ENCODE peak calls at places on chromosome 13, in four cellular contexts. E is vagina; T is body of pancreas; O is CD8-positive, alpha-beta memory T cell. S is an unnamed sample. For H3K4me1, the result is how much of the 10 kb centered on the place peaks cover.

GRCh38 chr13:30739646-30740642 is 4.6 kb downstream of the ALOX5AP start:
- DNase-seq in T (no peak), E (no peak), O (no peak), S (no peak)

GRCh38 chr13:113746143-113746525 is 12.9 kb upstream of the TMEM255B start:
- DNase-seq in O (no peak), T (no peak), E (no peak), S (no peak)

GRCh38 chr13:36706755-36707154 is 32.9 kb downstream of the SERTM1 start:
- DNase-seq in O (no peak), T (no peak), E (no peak), S (no peak)

GRCh38 chr13:74550039-74550438 is 415.8 kb upstream of the KLF12 start:
- DNase-seq in T (no peak), O (no peak), E (no peak), S (no peak)

GRCh38 chr13:48776396-48776795 is 122.7 kb downstream of the CYSLTR2 start:
- DNase-seq in O (no peak), E (no peak), T (no peak), S (no peak)

GRCh38 chr13:23618341-23618740 is 48.1 kb downstream of the TNFRSF19 start:
- DNase-seq in O (no peak), E (no peak), T (no peak), S (no peak)

GRCh38 chr13:79482271-79482970 is 1.5 kb downstream of the NDFIP2 start:
- DNase-seq in E (no peak), T (no peak), O (no peak), S (no peak)

GRCh38 chr13:40273173-40274000 is 393.1 kb downstream of the FOXO1 start:
- DNase-seq in O (no peak), E (no peak), T (no peak), S (no peak)

GRCh38 chr13:43272866-43273265 is 249.5 kb downstream of the DNAJC15 start:
- DNase-seq in O (no peak), E (no peak), T (no peak), S (no peak)

GRCh38 chr13:53941588-53942190 is 913.1 kb downstream of the OLFM4 start:
- DNase-seq in O (no peak), T (no peak), E (no peak), S (no peak)

GRCh38 chr13:53703371-53704080 is 674.9 kb downstream of the OLFM4 start:
- DNase-seq in T (no peak), O (no peak), E (no peak), S (no peak)

GRCh38 chr13:93951153-93951552 is 528.3 kb downstream of the DCT start:
- DNase-seq in T (no peak), E (no peak), O (no peak), S (no peak)

GRCh38 chr13:44158741-44159632 is 214.6 kb upstream of the SERP2 start:
- DNase-seq in O (no peak), T (no peak), E (no peak), S (peak)

GRCh38 chr13:80116107-80116506 is 224.8 kb downstream of the SPRY2 start:
- DNase-seq in T (no peak), O (no peak), E (no peak), S (no peak)

DNA sequence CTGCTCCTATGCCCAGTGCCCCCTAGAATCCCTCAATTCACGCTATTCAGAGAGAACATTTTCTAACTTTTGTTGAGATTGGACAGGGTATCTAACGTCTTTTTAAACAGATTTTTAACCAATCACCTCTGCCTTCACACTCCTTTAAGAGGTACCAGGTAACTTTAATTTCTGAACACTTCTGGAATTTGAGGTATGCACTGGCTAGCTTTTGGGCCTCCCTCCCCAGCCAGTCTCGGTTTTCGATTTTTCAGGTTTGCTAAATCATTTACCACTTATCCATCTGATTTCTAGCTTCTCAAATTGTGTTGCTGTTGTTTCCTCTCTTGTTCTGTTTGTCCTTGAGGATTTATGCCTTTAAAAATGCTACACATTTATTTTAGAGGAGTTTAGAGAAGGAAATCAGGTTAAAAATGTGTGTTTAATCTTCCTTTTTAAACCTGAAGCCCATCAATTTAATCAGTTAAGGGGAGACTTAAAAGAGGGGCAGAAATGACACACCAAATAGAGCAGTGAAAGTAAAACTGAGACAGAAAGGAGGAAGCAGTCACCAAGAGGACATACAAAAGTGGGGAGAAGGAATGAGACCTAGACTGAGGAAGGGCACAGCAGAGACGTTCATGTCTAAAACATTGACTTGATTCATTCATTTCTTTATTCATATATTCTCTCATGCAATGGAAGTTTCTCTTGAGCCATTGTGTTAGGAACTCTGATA is 139.6 kb upstream of the HTR2A start:
- DNase-seq in E (no peak), T (peak), O (no peak), S (no peak)
- H3K4me1 ChIP-seq in E (under half), T (under half), O (under half), S (under half)

DNA sequence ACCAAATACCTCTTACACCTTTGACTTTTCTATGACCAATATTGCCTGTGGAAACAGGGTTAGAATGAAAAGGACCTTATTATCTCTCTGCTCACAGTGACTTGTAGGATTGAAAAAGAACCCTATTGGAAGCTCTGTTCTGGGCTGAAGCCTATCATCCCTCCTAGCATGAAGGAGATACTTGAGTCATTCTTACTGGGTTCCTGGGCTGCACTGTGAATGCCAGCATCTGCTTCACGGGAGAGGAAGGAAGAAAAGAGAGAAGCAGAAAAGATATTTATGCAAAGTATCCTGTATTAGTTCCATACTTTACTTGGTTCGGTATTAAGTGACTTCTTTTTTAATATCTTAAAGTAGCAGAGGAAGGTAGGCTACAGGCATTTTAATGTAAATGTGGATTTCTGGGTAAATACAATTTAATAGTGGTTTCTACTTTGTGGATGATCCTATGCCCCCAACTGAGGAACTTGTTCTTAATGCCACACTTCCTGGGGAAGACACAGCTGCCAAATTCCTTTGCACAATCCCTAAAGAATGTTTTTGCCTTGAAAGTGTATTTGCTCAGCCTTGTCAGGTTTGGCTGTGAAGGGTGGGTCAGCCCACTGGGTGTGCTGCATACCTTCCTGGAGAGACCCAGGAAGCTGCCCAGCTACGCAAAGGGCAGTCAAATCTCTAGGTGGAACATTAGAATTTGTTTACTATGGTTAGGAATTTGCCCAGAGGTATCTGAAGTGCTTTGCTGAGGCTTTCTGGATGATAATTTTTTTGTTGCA is 13.7 kb upstream of the SCEL start:
- DNase-seq in E (no peak), O (no peak), T (no peak), S (no peak)
- H3K27ac ChIP-seq in E (no peak), O (no peak), T (no peak), S (no peak)

GRCh38 chr13:99272481-99272880 is 14.3 kb upstream of the GPR18 start:
- DNase-seq in T (no peak), O (no peak), E (no peak), S (no peak)

GRCh38 chr13:99271249-99271648 is 13.1 kb upstream of the GPR18 start:
- DNase-seq in O (no peak), E (no peak), T (no peak), S (no peak)

GRCh38 chr13:99270503-99270902 is 12.3 kb upstream of the GPR18 start:
- DNase-seq in E (no peak), O (no peak), T (no peak), S (no peak)

GRCh38 chr13:99275093-99275469 is 16.9 kb upstream of the GPR18 start:
- DNase-seq in E (no peak), O (peak), T (no peak), S (no peak)

DNA sequence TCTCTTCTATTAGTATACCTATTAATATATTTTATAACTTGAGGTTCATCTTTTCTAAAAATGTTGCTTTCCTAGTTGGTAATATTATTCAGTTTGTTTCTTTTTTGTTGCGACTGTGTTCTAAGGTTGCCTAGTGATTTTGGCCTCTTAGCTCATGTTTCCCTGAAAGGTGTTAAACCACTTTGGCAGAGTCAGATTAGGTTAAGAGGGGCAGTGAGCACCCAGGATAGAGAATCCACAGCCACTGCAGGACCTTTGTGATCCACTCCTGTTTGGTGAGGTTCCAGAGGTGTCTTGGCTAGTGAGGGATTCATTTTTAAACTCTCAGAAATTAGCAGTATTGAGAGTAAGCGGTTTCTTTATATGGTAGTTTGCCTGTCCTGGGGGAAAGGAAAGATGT is 14.9 kb upstream of the GPR18 start:
- DNase-seq in E (no peak), T (no peak), O (no peak), S (no peak)
- H3K4me1 ChIP-seq in E (under half), T (under half), O (half or more), S (under half)

GRCh38 chr13:66660013-66660804 is 569.9 kb downstream of the PCDH9 start:
- DNase-seq in T (no peak), O (no peak), E (no peak), S (no peak)
- H3K27ac ChIP-seq in T (no peak), O (no peak), E (no peak), S (no peak)

DNA sequence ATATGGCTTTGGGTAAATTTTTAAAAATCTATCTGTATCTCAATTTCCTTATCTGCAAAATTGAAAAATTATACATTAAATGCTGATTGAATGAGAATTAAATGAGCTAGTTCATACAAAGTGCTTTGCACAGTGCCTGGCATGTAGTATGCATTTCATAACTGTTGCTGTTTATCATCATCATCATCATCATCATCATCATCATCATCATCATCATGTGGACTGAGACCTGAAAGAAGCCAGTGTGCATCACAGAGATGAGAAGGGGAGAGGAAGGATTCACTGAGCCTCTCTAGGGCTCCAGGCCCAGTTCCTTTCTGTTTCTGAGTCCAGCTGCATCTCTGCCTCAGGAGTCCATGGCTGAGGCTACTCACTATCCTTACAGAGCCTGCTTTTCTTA is 6.9 kb upstream of the ZC3H13 start:
- DNase-seq in T (no peak), E (no peak), O (no peak), S (no peak)
- H3K4me1 ChIP-seq in T (under half), E (under half), O (under half), S (under half)

GRCh38 chr13:98222081-98222554 is 45.0 kb upstream of the RNF113B start:
- DNase-seq in T (peak), O (no peak), E (no peak), S (no peak)

GRCh38 chr13:98219685-98220084 is 42.6 kb upstream of the RNF113B start:
- DNase-seq in E (no peak), T (no peak), O (no peak), S (no peak)

GRCh38 chr13:98222816-98223215 is 45.7 kb upstream of the RNF113B start:
- DNase-seq in E (no peak), T (peak), O (no peak), S (no peak)

GRCh38 chr13:98220188-98220765 is 43.2 kb upstream of the RNF113B start:
- DNase-seq in T (peak), O (no peak), E (no peak), S (no peak)

GRCh38 chr13:98221234-98221633 is 44.2 kb upstream of the RNF113B start:
- DNase-seq in T (no peak), E (no peak), O (no peak), S (no peak)
- H3K27ac ChIP-seq in T (peak), E (no peak), O (no peak), S (no peak)

GRCh38 chr13:72911988-72912387 is 130.1 kb downstream of the PIBF1 start:
- DNase-seq in E (no peak), T (no peak), O (no peak), S (no peak)
- H3K4me1 ChIP-seq in E (under half), T (under half), O (under half), S (under half)

GRCh38 chr13:32125746-32126145 is 94.2 kb downstream of the FRY start:
- DNase-seq in O (no peak), T (no peak), E (no peak), S (no peak)
- H3K27ac ChIP-seq in O (no peak), T (no peak), E (peak), S (no peak)

GRCh38 chr13:110266431-110266809 is 40.5 kb downstream of the COL4A1 start:
- DNase-seq in O (no peak), T (no peak), E (no peak), S (no peak)
- H3K4me1 ChIP-seq in O (under half), T (under half), E (half or more), S (under half)